ENCODE peak calls at places on chromosomes 5 and 9, in four cellular contexts. One of them, this sample, is unnamed.

GRCh38 chr9:105244996-105245719 is 707 bp downstream of the SLC44A1 start:
- DNase-seq in iris pigment epithelial cell: no peak
- DNase-seq in activated T-helper 1 cell treated with anti-CD3 and anti-CD28 coated beads, Interleukin-2, amount 50 U/mL, for 16 hours: peak
- DNase-seq in fibroblast of lung: peak
- DNase-seq in this sample: no peak

GRCh38 chr5:54663876-54664275 is 146.3 kb downstream of the SNX18 start:
- DNase-seq in iris pigment epithelial cell: peak
- DNase-seq in activated T-helper 1 cell treated with anti-CD3 and anti-CD28 coated beads, Interleukin-2, amount 50 U/mL, for 16 hours: no peak
- DNase-seq in fibroblast of lung: peak
- DNase-seq in this sample: peak

GRCh38 chr9:99076483-99077171 is 28.3 kb upstream of the TGFBR1 start:
- DNase-seq in iris pigment epithelial cell: no peak
- DNase-seq in activated T-helper 1 cell treated with anti-CD3 and anti-CD28 coated beads, Interleukin-2, amount 50 U/mL, for 16 hours: no peak
- DNase-seq in fibroblast of lung: no peak
- DNase-seq in this sample: no peak

GRCh38 chr5:110757118-110757729 is 18.4 kb downstream of the SLC25A46 start:
- DNase-seq in iris pigment epithelial cell: peak
- DNase-seq in activated T-helper 1 cell treated with anti-CD3 and anti-CD28 coated beads, Interleukin-2, amount 50 U/mL, for 16 hours: no peak
- DNase-seq in fibroblast of lung: peak
- DNase-seq in this sample: no peak

GRCh38 chr9:72467766-72468738 is 53.4 kb upstream of the TMC1 start:
- DNase-seq in iris pigment epithelial cell: no peak
- DNase-seq in activated T-helper 1 cell treated with anti-CD3 and anti-CD28 coated beads, Interleukin-2, amount 50 U/mL, for 16 hours: no peak
- DNase-seq in fibroblast of lung: peak
- DNase-seq in this sample: no peak

GRCh38 chr9:112547712-112548440 is 61.2 kb downstream of the KIAA1958 start:
- DNase-seq in iris pigment epithelial cell: no peak
- DNase-seq in activated T-helper 1 cell treated with anti-CD3 and anti-CD28 coated beads, Interleukin-2, amount 50 U/mL, for 16 hours: no peak
- DNase-seq in fibroblast of lung: no peak
- DNase-seq in this sample: no peak

GRCh38 chr5:83721878-83722779 is 1.5 kb upstream of the HAPLN1 start:
- DNase-seq in iris pigment epithelial cell: peak
- DNase-seq in activated T-helper 1 cell treated with anti-CD3 and anti-CD28 coated beads, Interleukin-2, amount 50 U/mL, for 16 hours: no peak
- DNase-seq in fibroblast of lung: peak
- DNase-seq in this sample: peak

GRCh38 chr5:142012186-142012785 is 541 bp downstream of the GNPDA1 start:
- DNase-seq in iris pigment epithelial cell: peak
- DNase-seq in activated T-helper 1 cell treated with anti-CD3 and anti-CD28 coated beads, Interleukin-2, amount 50 U/mL, for 16 hours: no peak
- DNase-seq in fibroblast of lung: no peak
- DNase-seq in this sample: no peak

GRCh38 chr9:136011703-136012496 is 50.7 kb upstream of the UBAC1 start:
- DNase-seq in iris pigment epithelial cell: peak
- DNase-seq in activated T-helper 1 cell treated with anti-CD3 and anti-CD28 coated beads, Interleukin-2, amount 50 U/mL, for 16 hours: no peak
- DNase-seq in fibroblast of lung: peak
- DNase-seq in this sample: peak

GRCh38 chr9:134214395-134214765 is 50.0 kb upstream of the RNU6ATAC start:
- DNase-seq in iris pigment epithelial cell: no peak
- DNase-seq in activated T-helper 1 cell treated with anti-CD3 and anti-CD28 coated beads, Interleukin-2, amount 50 U/mL, for 16 hours: no peak
- DNase-seq in fibroblast of lung: no peak
- DNase-seq in this sample: no peak

GRCh38 chr5:3348576-3349535 is 246.8 kb upstream of the IRX1 start:
- DNase-seq in iris pigment epithelial cell: no peak
- DNase-seq in activated T-helper 1 cell treated with anti-CD3 and anti-CD28 coated beads, Interleukin-2, amount 50 U/mL, for 16 hours: no peak
- DNase-seq in fibroblast of lung: no peak
- DNase-seq in this sample: no peak

GRCh38 chr9:8627944-8628679 is 828.5 kb upstream of the DMAC1 start:
- DNase-seq in iris pigment epithelial cell: no peak
- DNase-seq in activated T-helper 1 cell treated with anti-CD3 and anti-CD28 coated beads, Interleukin-2, amount 50 U/mL, for 16 hours: no peak
- DNase-seq in fibroblast of lung: no peak
- DNase-seq in this sample: no peak

GRCh38 chr5:115956957-115957356 is 5.3 kb upstream of the LVRN start:
- DNase-seq in iris pigment epithelial cell: no peak
- DNase-seq in activated T-helper 1 cell treated with anti-CD3 and anti-CD28 coated beads, Interleukin-2, amount 50 U/mL, for 16 hours: no peak
- DNase-seq in fibroblast of lung: no peak
- DNase-seq in this sample: no peak

GRCh38 chr9:98706651-98707103 is 2.1 kb downstream of the GABBR2 start:
- DNase-seq in iris pigment epithelial cell: peak
- DNase-seq in activated T-helper 1 cell treated with anti-CD3 and anti-CD28 coated beads, Interleukin-2, amount 50 U/mL, for 16 hours: no peak
- DNase-seq in fibroblast of lung: peak
- DNase-seq in this sample: no peak

GRCh38 chr5:77518304-77518703 is 26.2 kb upstream of the WDR41 start:
- DNase-seq in iris pigment epithelial cell: no peak
- DNase-seq in activated T-helper 1 cell treated with anti-CD3 and anti-CD28 coated beads, Interleukin-2, amount 50 U/mL, for 16 hours: no peak
- DNase-seq in fibroblast of lung: peak
- DNase-seq in this sample: peak

GRCh38 chr9:114811301-114811700 is 5.5 kb upstream of the TNFSF15 start:
- DNase-seq in iris pigment epithelial cell: no peak
- DNase-seq in activated T-helper 1 cell treated with anti-CD3 and anti-CD28 coated beads, Interleukin-2, amount 50 U/mL, for 16 hours: no peak
- DNase-seq in fibroblast of lung: peak
- DNase-seq in this sample: no peak

GRCh38 chr9:88741335-88741734 is 206.4 kb downstream of the NXNL2 start:
- DNase-seq in iris pigment epithelial cell: no peak
- DNase-seq in activated T-helper 1 cell treated with anti-CD3 and anti-CD28 coated beads, Interleukin-2, amount 50 U/mL, for 16 hours: no peak
- DNase-seq in fibroblast of lung: no peak
- DNase-seq in this sample: no peak

GRCh38 chr9:93669116-93669957 is 93.0 kb downstream of the PHF2 start:
- DNase-seq in iris pigment epithelial cell: no peak
- DNase-seq in activated T-helper 1 cell treated with anti-CD3 and anti-CD28 coated beads, Interleukin-2, amount 50 U/mL, for 16 hours: peak
- DNase-seq in fibroblast of lung: no peak
- DNase-seq in this sample: no peak

GRCh38 chr5:25649628-25650265 is 1005.0 kb upstream of the CDH10 start:
- DNase-seq in iris pigment epithelial cell: no peak
- DNase-seq in activated T-helper 1 cell treated with anti-CD3 and anti-CD28 coated beads, Interleukin-2, amount 50 U/mL, for 16 hours: no peak
- DNase-seq in fibroblast of lung: peak
- DNase-seq in this sample: no peak

This sample was measured in stromal cell of bone marrow.